ENCODE peak calls at places on chromosomes 2 and 18, in seven cellular contexts. R is HCT116, K is prostate gland, I is body of pancreas, G is stomach, Z is HepG2, E is H54. A is an unnamed sample.

GRCh38 chr2:144703852-144704324 is 184.0 kb upstream of the ZEB2 start:
- DNase-seq in R (peak; percentile 3), K (no peak), I (no peak), G (peak; percentile 26), Z (no peak), E (peak; percentile 9), A (no peak)

GRCh38 chr2:39642054-39642742 is 23.5 kb upstream of the TMEM178A start:
- DNase-seq in R (peak; percentile 13), K (no peak), I (no peak), G (no peak), Z (peak; percentile 80), E (peak; percentile 63), A (no peak)

GRCh38 chr2:205079173-205079572 is 533.9 kb downstream of the PARD3B start:
- DNase-seq in R (no peak), K (no peak), I (no peak), G (no peak), Z (no peak), E (no peak), A (no peak)

GRCh38 chr2:160363961-160364733 is 129.5 kb downstream of the RBMS1 start:
- DNase-seq in R (no peak), K (no peak), I (no peak), G (no peak), Z (no peak), E (no peak), A (no peak)

GRCh38 chr2:231183851-231184250 is 14.6 kb upstream of the ARMC9 start:
- DNase-seq in R (no peak), K (no peak), I (no peak), G (peak; percentile 11), Z (no peak), E (no peak), A (no peak)

GRCh38 chr2:12915792-12916191 is 199.1 kb downstream of the TRIB2 start:
- DNase-seq in R (no peak), K (no peak), I (no peak), G (no peak), Z (no peak), E (no peak), A (no peak)

GRCh38 chr18:50578651-50579050 is 18.8 kb downstream of the MAPK4 start:
- DNase-seq in R (peak; percentile 22), K (no peak), I (no peak), G (no peak), Z (no peak), E (no peak), A (no peak)

GRCh38 chr2:229176136-229176535 is 95.0 kb downstream of the PID1 start:
- DNase-seq in R (no peak), K (no peak), I (no peak), G (no peak), Z (no peak), E (no peak), A (no peak)

GRCh38 chr2:202109737-202110184 is 36.7 kb downstream of the KIAA2012 start:
- DNase-seq in R (no peak), K (no peak), I (peak; percentile 12), G (no peak), Z (no peak), E (no peak), A (peak; percentile 8)

GRCh38 chr2:159030674-159031380 is 62.4 kb downstream of the TANC1 start:
- DNase-seq in R (peak; percentile 23), K (no peak), I (peak; percentile 16), G (peak; percentile 40), Z (peak; percentile 10), E (peak; percentile 58), A (peak; percentile 47)

GRCh38 chr2:141940709-141941108 is 190.1 kb downstream of the LRP1B start:
- DNase-seq in R (no peak), K (no peak), I (no peak), G (no peak), Z (no peak), E (no peak), A (no peak)

GRCh38 chr2:59012234-59012633 is 771.1 kb upstream of the FANCL start:
- DNase-seq in R (no peak), K (no peak), I (no peak), G (no peak), Z (no peak), E (no peak), A (no peak)

GRCh38 chr2:101617188-101617587 is 80.3 kb upstream of the MAP4K4 start:
- DNase-seq in R (no peak), K (no peak), I (no peak), G (no peak), Z (peak; percentile 45), E (peak; percentile 55), A (no peak)

GRCh38 chr2:173860082-173860481 is 105.1 kb downstream of the SP3 start:
- DNase-seq in R (no peak), K (no peak), I (no peak), G (no peak), Z (no peak), E (no peak), A (no peak)

DNA sequence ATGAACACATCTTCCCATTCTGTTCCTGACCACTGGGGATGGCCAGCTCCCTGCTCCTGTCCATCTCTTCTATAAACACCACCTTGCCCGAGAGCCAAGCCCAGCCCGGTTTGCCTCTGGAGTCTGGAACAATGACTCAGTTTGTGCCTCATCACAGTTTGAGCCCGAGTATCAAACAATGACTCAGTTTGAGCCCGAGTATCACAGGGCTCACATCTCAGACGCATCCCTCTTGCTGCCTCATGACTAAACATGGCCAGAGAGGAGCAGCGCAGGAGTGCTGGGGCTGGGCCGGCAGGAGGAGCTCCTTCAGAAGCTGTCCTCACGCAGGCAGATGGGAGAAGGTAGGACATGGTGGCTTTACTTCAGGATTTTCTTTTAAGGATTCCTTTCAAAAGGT is 68.7 kb downstream of the PXDN start:
- DNase-seq in R (peak; percentile 34), K (peak; percentile 74), I (no peak), G (peak; percentile 24), Z (no peak), E (peak; percentile 79), A (no peak)
- TF ChIP-seq POLR2A in R (no peak), K (no peak), I (no peak), G (no peak), Z (no peak), E (no peak), A (no peak)

DNA sequence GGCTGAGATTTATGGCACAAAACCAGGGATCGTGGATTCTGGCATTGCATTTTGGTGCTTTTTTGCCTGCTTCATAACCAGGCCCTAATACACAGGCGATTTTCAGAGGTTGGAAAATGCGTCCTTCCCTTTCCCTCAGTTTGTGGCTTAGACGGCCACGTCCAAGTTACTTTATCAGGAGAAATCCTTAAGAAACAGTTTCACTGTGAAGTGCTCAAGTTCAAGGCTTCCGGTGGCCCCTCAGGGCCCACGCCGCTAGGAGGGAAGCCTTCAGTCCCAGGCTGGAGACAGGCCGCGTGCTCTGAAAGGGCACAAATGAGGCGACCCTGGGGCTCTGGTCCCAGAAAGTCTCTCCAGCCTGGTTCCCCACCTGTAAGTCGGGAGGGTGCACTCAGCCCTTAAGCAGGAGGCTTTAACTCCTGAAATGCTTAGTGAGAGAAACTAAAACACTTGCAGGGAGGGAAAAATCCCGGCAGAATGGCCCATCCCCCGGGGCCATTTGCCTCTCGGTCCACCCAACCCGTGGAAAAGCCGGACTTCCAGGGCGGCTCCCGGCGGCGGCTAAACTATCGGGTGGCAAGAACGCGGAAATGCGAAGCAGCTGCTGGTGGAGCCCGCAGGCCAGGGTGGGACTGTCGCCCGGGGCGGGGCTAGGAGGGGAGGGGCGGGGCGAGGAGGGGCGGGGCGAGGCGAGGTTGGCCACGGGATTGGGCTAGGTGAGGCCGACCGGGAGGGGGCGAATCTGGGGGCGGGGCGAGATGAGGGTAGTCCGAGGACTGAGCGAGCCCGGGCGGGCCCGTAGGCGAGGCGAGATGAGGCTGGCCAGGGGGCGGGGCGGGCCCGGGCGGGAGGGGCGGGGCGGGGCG is 574 bp upstream of the SLC66A3 start:
- DNase-seq in R (peak; percentile 89), K (peak; percentile 98), I (peak; percentile 99), G (peak; percentile 98), Z (peak; percentile 92), E (peak; percentile 98), A (peak; percentile 99)
- TF ChIP-seq POLR2A in R (peak; percentile 59), K (no peak), I (no peak), G (no peak), Z (peak; percentile 44), E (peak; percentile 48), A (peak; percentile 35)

GRCh38 chr2:24565537-24565936 is 74.5 kb downstream of the NCOA1 start:
- DNase-seq in R (no peak), K (no peak), I (no peak), G (no peak), Z (no peak), E (no peak), A (no peak)
- TF ChIP-seq POLR2A in R (no peak), K (no peak), I (no peak), G (no peak), Z (no peak), E (no peak), A (no peak)

GRCh38 chr18:24271381-24272331 is 126.0 kb downstream of the OSBPL1A start:
- DNase-seq in R (peak; percentile 49), K (peak; percentile 68), I (peak; percentile 76), G (peak; percentile 74), Z (peak; percentile 4), E (peak; percentile 49), A (peak; percentile 89)
- TF ChIP-seq POLR2A in R (no peak), K (peak; percentile 20), I (peak; percentile 52), G (no peak), Z (no peak), E (peak; percentile 21), A (peak; percentile 77)

DNA sequence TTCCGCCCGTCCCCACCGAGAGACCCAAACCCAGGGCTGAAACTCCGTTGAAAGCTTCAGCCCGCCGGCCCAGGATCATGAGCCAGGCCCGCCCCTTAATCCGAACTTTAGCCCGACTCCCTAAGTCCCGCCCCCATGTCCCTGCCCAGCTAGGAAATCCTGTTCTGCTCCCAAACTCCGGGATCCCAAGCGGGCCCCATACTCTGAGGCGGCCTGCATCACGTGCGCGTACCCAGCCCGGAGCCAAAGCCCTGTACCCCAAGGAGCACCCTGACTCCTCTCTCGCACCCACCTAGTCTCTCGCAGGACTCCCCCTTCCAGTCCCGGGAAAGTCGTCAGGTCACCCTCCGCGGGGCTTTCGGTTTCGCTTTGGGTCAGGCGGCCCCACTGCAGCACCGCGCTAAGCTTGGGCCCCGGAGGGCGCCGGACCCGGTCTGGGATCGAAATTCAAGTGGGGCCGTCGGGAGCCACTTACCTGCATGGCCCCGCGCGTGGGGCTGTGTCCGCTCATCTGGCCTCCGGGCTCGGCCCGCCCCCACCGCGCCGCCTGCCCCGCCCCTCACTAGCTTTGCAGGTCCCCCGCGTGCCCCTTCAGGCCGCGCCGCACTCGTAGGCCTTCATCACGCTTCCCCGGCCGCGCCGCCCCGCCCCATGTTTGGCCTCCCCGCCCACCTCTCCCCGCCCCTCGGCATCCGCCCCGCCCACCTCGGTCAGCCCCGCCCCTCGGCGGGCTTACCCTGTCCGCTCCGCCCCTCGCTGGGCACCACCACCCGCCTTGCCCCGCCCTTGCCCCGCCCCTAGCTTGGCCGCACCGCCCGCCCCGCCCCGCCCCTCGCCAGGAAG is at the start of gene DNPEP:
- DNase-seq in R (peak; percentile 73), K (peak; percentile 94), I (peak; percentile 77), G (peak; percentile 95), Z (peak; percentile 86), E (peak; percentile 83), A (peak; percentile 89)
- TF ChIP-seq POLR2A in R (no peak), K (peak; percentile 42), I (peak; percentile 71), G (no peak), Z (peak; percentile 52), E (peak; percentile 11), A (peak; percentile 44)

GRCh38 chr2:27128810-27129571 is 5.4 kb downstream of the ABHD1 start:
- DNase-seq in R (no peak), K (no peak), I (no peak), G (no peak), Z (no peak), E (no peak), A (no peak)
- TF ChIP-seq POLR2A in R (no peak), K (no peak), I (no peak), G (no peak), Z (peak; percentile 53), E (no peak), A (no peak)

A was measured in thyroid gland.